ENCODE peak calls at places on chromosomes 2 and 18, in six cellular contexts. L is Panc1, X is mucosa of descending colon, B is progenitor cell of endocrine pancreas, E is uterus, K is K562. W is an unnamed sample.

GRCh38 chr2:138010890-138011289 is 46.6 kb downstream of the HNMT start:
- DNase-seq in K (no peak), E (no peak), X (no peak), L (no peak), B (no peak), W (no peak)

GRCh38 chr2:23426284-23426905 is 41.4 kb downstream of the KLHL29 start:
- DNase-seq in L (no peak), B (no peak), X (no peak), K (no peak), E (no peak), W (no peak)

GRCh38 chr2:184351126-184351525 is 247.2 kb upstream of the ZNF804A start:
- DNase-seq in K (no peak), L (no peak), X (no peak), B (no peak), E (no peak), W (no peak)

GRCh38 chr2:186130678-186131511 is 355.2 kb upstream of the ZC3H15 start:
- DNase-seq in K (no peak), B (no peak), E (no peak), X (no peak), L (no peak), W (no peak)

GRCh38 chr2:132950986-132951385 is 281.0 kb upstream of the LYPD1 start:
- DNase-seq in B (no peak), K (no peak), E (no peak), X (no peak), L (no peak), W (no peak)

GRCh38 chr2:88038263-88039105 is 17.1 kb downstream of the KRCC1 start:
- DNase-seq in B (no peak), L (peak), K (no peak), X (no peak), E (no peak), W (no peak)

GRCh38 chr2:222842517-222843174 is 18.2 kb upstream of the ACSL3 start:
- DNase-seq in L (no peak), K (no peak), X (no peak), E (no peak), B (no peak), W (no peak)

GRCh38 chr2:119029297-119029696 is 87.3 kb downstream of the MARCO start:
- DNase-seq in B (no peak), K (no peak), L (no peak), X (no peak), E (no peak), W (no peak)

GRCh38 chr2:136242687-136243277 is 124.8 kb upstream of the CXCR4 start:
- DNase-seq in K (no peak), B (no peak), L (no peak), X (no peak), E (no peak), W (peak)

GRCh38 chr2:86772626-86773025 is 18.1 kb downstream of the CD8A start:
- DNase-seq in L (no peak), X (no peak), E (no peak), B (no peak), K (no peak), W (no peak)

GRCh38 chr2:237459741-237460174 is 27.3 kb upstream of the MLPH start:
- DNase-seq in E (no peak), B (no peak), X (no peak), L (no peak), K (peak), W (no peak)

GRCh38 chr2:16622399-16622968 is 43.1 kb downstream of the CYRIA start:
- DNase-seq in B (no peak), E (no peak), L (no peak), K (no peak), X (no peak), W (no peak)

GRCh38 chr18:41809652-41810051 is 145.4 kb upstream of the PIK3C3 start:
- DNase-seq in X (no peak), L (no peak), B (no peak), E (no peak), K (no peak), W (no peak)

GRCh38 chr2:168118733-168119518 is 128.5 kb downstream of the STK39 start:
- DNase-seq in E (no peak), X (no peak), L (peak), B (peak), K (peak), W (no peak)

GRCh38 chr2:70104231-70105111 is 17.2 kb downstream of the PCBP1 start:
- DNase-seq in B (no peak), K (peak), X (no peak), E (peak), L (no peak), W (no peak)

GRCh38 chr2:121900391-121900790 is 144.9 kb downstream of the TSN start:
- DNase-seq in K (no peak), B (no peak), L (no peak), E (no peak), X (no peak), W (no peak)

GRCh38 chr2:150403457-150403856 is 84.0 kb downstream of the RND3 start:
- DNase-seq in L (no peak), E (no peak), K (no peak), B (no peak), X (no peak), W (no peak)

GRCh38 chr2:229335877-229336346 is 64.8 kb upstream of the PID1 start:
- DNase-seq in E (no peak), K (no peak), X (no peak), L (no peak), B (no peak), W (no peak)

GRCh38 chr2:20015482-20016083 is 3.1 kb upstream of the MATN3 start:
- DNase-seq in K (peak), X (no peak), B (no peak), L (peak), E (no peak), W (no peak)

GRCh38 chr2:16508061-16508851 is 157.4 kb downstream of the CYRIA start:
- DNase-seq in K (peak), B (peak), X (peak), E (no peak), L (no peak), W (no peak)

GRCh38 chr2:18630101-18630500 is 40.7 kb upstream of the NT5C1B start:
- DNase-seq in B (no peak), L (no peak), K (no peak), E (no peak), X (no peak), W (no peak)

GRCh38 chr2:180416553-180417113 is 409.5 kb upstream of the CWC22 start:
- DNase-seq in K (no peak), B (no peak), X (no peak), E (no peak), L (no peak), W (no peak)

GRCh38 chr2:70958759-70959158 is 19.7 kb upstream of the ANKRD53 start:
- DNase-seq in L (no peak), B (no peak), K (no peak), X (no peak), E (no peak), W (peak)

GRCh38 chr18:23918395-23919032 is 96.0 kb upstream of the TTC39C start:
- DNase-seq in L (peak), K (peak), E (peak), B (peak), X (peak), W (peak)

GRCh38 chr2:181193550-181193949 is 213.1 kb downstream of the UBE2E3 start:
- DNase-seq in K (no peak), E (no peak), X (no peak), L (no peak), B (no peak), W (no peak)

GRCh38 chr2:9382604-9383235 is 40.6 kb downstream of the ITGB1BP1 start:
- DNase-seq in L (no peak), X (no peak), E (no peak), K (no peak), B (no peak), W (no peak)

GRCh38 chr2:191470306-191470705 is 207.6 kb upstream of the NABP1 start:
- DNase-seq in K (no peak), E (no peak), X (no peak), L (no peak), B (no peak), W (no peak)

GRCh38 chr18:23871410-23871809 is 143.1 kb upstream of the TTC39C start:
- DNase-seq in B (no peak), E (no peak), L (no peak), X (peak), K (no peak), W (peak)

GRCh38 chr2:120774557-120775160 is 39.0 kb downstream of the GLI2 start:
- DNase-seq in B (no peak), L (no peak), K (no peak), X (no peak), E (no peak), W (no peak)
- TF ChIP-seq CTCF in B (no peak), L (no peak), K (no peak), X (no peak), E (no peak), W (no peak)

DNA sequence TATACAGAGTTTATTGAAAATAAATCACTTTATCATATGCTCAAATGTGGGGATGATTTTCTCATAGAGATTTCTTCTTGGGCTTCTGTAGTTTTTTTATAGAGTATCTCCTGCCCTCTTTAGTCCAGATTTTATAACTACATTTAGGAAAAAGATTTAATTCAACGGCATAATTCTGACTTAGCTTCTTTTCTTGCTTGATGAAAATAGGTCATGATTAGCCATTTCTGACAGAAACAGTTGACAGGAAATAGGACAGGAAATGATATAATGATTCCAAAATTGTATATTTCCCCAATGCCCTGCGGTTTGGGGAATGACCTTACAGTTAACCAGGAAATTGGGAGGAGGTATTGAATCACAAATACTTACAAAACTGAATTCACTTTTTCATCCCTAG is 1531.9 kb upstream of the ACVR2A start:
- DNase-seq in E (no peak), K (no peak), X (no peak), B (no peak), L (no peak), W (no peak)
- TF ChIP-seq CTCF in E (no peak), K (no peak), X (no peak), B (peak), L (peak), W (no peak)

DNA sequence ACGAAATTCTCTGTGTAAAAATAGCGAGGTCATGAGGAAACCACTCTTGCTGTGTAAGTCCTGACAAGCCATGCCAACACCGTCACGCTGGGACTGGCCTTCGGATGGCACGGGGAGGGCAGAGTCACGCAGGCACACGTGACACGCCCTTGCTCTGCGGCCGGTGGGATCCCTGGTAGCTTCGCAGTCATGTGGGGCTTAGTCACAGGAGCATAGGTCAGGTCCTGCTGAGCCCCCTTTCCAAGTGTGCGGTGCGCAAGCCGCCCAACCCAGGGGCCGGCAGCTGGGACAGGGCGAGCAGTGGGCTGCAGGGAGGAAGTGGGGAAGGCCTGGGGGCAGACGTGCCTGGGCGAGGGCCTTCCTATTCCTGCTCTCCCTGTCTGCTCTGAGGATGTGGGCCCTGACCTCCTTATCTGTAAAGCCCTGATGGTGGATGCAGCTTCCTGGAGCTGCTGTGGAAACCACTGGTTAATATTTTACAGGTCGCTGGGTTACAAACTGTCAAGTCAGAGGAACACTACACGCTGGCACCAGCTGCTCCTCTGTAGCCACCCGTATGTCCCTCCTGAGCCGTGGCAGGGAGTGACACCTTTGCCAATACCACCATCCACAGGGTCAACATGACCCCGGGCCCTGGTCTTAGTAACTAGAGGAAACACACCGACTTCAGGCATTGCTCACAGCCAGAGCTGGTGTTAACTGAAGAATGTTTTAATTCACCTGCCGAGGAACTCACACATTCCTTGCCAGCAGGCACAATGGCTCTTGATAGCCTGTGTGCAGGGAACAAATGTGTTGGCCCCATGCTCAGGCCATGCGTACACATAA is 17.8 kb downstream of the MBP start:
- DNase-seq in L (no peak), X (peak), K (peak), E (peak), B (no peak), W (peak)
- TF ChIP-seq CTCF in L (no peak), X (no peak), K (no peak), E (no peak), B (no peak), W (no peak)

GRCh38 chr2:177119099-177119498 is 93.5 kb upstream of the HNRNPA3 start:
- DNase-seq in L (no peak), K (no peak), E (no peak), X (no peak), B (no peak), W (no peak)

GRCh38 chr2:177127821-177128220 is 84.8 kb upstream of the HNRNPA3 start:
- DNase-seq in X (no peak), E (no peak), K (no peak), B (no peak), L (no peak), W (no peak)

GRCh38 chr2:177124371-177124770 is 88.2 kb upstream of the HNRNPA3 start:
- DNase-seq in B (no peak), L (no peak), K (no peak), X (no peak), E (no peak), W (no peak)

GRCh38 chr2:177118636-177119035 is 94.0 kb upstream of the HNRNPA3 start:
- DNase-seq in X (no peak), L (no peak), K (no peak), E (no peak), B (no peak), W (no peak)

GRCh38 chr2:177123048-177123447 is 89.5 kb upstream of the HNRNPA3 start:
- DNase-seq in K (no peak), E (no peak), B (no peak), X (no peak), L (no peak), W (no peak)
- TF ChIP-seq CTCF in K (no peak), E (no peak), B (no peak), X (no peak), L (peak), W (no peak)

GRCh38 chr2:82027901-82028570 is 1723.5 kb upstream of the LRRTM1 start:
- DNase-seq in E (no peak), B (no peak), K (no peak), X (no peak), L (no peak), W (no peak)

DNA sequence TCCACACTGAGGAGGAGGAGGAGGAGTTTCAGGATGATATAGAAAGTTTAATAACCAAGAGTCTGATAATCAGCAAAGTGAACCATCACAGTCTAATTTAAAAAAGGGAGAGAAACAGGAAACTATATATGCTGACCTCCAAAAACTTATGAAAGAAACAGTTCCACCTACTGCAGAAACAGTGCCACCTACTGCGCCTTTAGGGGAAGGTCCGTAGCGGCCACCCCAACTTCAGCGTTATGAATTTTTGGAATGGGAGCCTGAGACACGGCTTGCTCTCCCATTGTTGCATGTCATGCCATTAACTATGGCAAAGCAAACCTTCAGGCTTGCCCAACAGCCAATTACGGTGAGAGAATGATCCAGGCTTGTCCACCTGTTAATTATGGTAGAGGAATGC is 1719.2 kb upstream of the LRRTM1 start:
- DNase-seq in K (no peak), B (no peak), X (no peak), L (no peak), E (no peak), W (no peak)
- TF ChIP-seq CTCF in K (no peak), B (peak), X (no peak), L (peak), E (no peak), W (no peak)

GRCh38 chr2:74142340-74142739 is 5.4 kb downstream of the BOLA3 start:
- DNase-seq in B (no peak), L (no peak), X (no peak), E (no peak), K (peak), W (no peak)
- TF ChIP-seq CTCF in B (no peak), L (peak), X (no peak), E (no peak), K (peak), W (no peak)

DNA sequence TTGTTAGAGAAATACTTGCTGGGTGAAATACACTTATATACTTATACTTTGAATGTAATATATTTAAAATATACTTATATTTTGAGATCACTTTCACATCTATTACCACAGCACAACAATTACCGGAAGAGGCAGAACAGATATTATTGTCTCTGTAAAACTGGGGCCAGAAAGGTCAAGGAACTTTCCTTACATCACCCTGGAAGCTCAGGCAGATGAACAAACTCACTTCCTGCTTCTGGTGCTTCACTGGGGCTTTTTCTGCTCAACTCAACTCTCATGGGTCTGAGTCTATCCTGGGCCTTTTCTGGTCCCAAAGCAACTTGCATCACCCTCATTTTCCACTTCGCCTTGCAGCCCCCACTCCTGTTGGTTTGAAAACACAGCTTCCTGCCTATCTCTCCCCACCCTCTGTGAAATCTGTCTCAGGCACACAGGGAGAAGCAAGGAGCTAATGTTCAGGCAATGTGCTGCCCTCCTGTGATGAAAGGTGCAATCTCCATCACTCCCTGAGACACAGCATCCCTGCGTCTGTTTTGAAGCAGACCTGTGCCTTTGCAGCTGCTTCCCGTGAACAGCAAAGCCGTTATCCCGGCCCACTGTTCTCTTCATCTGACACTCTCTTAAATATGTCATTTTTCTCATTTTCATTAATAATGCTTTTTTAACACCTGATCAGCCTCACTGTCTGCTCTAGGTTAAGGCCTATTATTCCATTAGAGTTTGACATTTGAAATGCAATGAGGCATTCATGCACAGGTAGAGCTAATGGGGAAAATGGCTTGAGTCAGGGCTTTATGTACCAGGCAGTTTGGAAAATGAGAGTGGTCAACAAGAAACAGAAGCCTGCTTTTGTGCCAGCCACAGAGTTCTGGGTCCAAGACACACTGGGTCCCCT is 251.9 kb upstream of the CHAC2 start:
- DNase-seq in B (no peak), L (no peak), E (no peak), K (peak), X (no peak), W (no peak)
- TF ChIP-seq CTCF in B (peak), L (no peak), E (no peak), K (no peak), X (no peak), W (no peak)

GRCh38 chr2:1254662-1255372 is 158.4 kb upstream of the TPO start:
- DNase-seq in B (no peak), X (no peak), L (no peak), E (no peak), K (no peak), W (no peak)
- TF ChIP-seq CTCF in B (no peak), X (no peak), L (no peak), E (no peak), K (no peak), W (no peak)